ENCODE peak calls at places on chromosomes 11 and 22, in four cellular contexts. One of them, this sample, is unnamed.

GRCh38 chr11:93517611-93518010 is 25.6 kb downstream of the SMCO4 start:
- DNase-seq in neuronal stem cell: no peak
- DNase-seq in neural progenitor cell: no peak
- DNase-seq in osteoblast: no peak
- DNase-seq in this sample: no peak

GRCh38 chr11:73342633-73343032 is 33.6 kb upstream of the RELT start:
- DNase-seq in neuronal stem cell: no peak
- DNase-seq in neural progenitor cell: peak
- DNase-seq in osteoblast: peak
- DNase-seq in this sample: no peak

GRCh38 chr11:127677813-127678212 is 677.2 kb upstream of the KIRREL3 start:
- DNase-seq in neuronal stem cell: no peak
- DNase-seq in neural progenitor cell: peak
- DNase-seq in osteoblast: no peak
- DNase-seq in this sample: no peak

GRCh38 chr22:18104566-18104965 is 6.0 kb upstream of the TUBA8 start:
- DNase-seq in neuronal stem cell: no peak
- DNase-seq in neural progenitor cell: no peak
- DNase-seq in osteoblast: peak
- DNase-seq in this sample: no peak

GRCh38 chr11:8690374-8691342 is 8.1 kb downstream of the RPL27A start:
- DNase-seq in neuronal stem cell: no peak
- DNase-seq in neural progenitor cell: no peak
- DNase-seq in osteoblast: peak
- DNase-seq in this sample: no peak

GRCh38 chr22:29938285-29938693 is 55.3 kb downstream of the MTMR3 start:
- DNase-seq in neuronal stem cell: no peak
- DNase-seq in neural progenitor cell: no peak
- DNase-seq in osteoblast: peak
- DNase-seq in this sample: no peak

GRCh38 chr11:130527648-130528300 is 79.3 kb downstream of the ADAMTS15 start:
- DNase-seq in neuronal stem cell: no peak
- DNase-seq in neural progenitor cell: no peak
- DNase-seq in osteoblast: no peak
- DNase-seq in this sample: no peak

GRCh38 chr11:76768091-76769047 is 14.8 kb upstream of the TSKU start:
- DNase-seq in neuronal stem cell: no peak
- DNase-seq in neural progenitor cell: no peak
- DNase-seq in osteoblast: no peak
- DNase-seq in this sample: peak

GRCh38 chr11:2912038-2912410 is 17.2 kb downstream of the PHLDA2 start:
- DNase-seq in neuronal stem cell: no peak
- DNase-seq in neural progenitor cell: no peak
- DNase-seq in osteoblast: no peak
- DNase-seq in this sample: no peak

GRCh38 chr11:2910401-2910955 is 18.7 kb downstream of the PHLDA2 start:
- DNase-seq in neuronal stem cell: no peak
- DNase-seq in neural progenitor cell: no peak
- DNase-seq in osteoblast: no peak
- DNase-seq in this sample: no peak

GRCh38 chr11:2913029-2913431 is 16.2 kb downstream of the PHLDA2 start:
- DNase-seq in neuronal stem cell: no peak
- DNase-seq in neural progenitor cell: no peak
- DNase-seq in osteoblast: peak
- DNase-seq in this sample: no peak

GRCh38 chr11:2912498-2912897 is 16.7 kb downstream of the PHLDA2 start:
- DNase-seq in neuronal stem cell: no peak
- DNase-seq in neural progenitor cell: no peak
- DNase-seq in osteoblast: peak
- DNase-seq in this sample: no peak

DNA sequence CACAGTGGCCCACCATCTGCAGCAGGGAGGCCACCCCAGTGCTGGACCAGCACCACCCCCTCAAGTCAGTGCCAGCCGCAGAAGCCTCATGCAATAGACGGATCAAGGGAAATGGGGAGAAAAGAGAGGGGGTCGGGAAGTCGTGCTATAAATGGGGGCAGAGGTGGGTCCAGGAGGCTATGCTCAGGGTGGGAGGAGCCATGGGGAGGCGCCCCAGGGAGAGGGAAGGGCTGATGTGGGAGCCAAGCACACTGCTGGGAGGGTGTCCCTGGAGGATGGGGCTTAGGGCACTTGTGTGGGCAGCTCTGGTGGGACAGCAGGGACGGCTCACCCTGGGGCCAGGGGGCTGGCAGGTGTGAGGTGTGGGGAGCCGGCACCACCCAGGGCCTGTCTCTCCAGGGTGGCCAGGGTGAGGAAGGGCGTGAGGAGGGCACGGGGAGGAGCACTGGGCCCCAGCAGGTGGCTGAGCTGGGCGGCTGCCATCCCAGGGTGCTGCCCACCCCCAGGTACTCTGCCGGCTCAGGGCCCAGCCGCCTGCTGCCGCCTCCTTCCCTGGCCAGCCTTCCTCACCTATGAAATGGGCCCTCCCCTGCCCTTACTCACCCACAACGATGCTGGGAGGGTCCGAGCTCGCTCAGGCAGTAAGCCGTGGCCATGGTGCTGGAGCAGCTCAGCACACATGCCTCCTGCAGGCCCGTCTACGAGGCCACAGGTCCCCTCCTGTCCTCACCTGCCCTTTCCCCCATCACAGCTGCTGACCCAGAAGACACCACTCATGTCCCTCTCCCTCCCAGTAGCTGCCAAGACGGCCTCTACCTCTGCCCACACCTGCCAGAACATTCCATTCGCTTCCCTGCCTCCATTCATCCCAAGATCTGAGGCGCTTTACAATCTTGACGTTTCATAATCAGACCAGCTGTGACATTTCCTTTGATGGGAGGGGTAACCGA is 17.9 kb downstream of the PHLDA2 start:
- DNase-seq in neuronal stem cell: no peak
- DNase-seq in neural progenitor cell: no peak
- DNase-seq in osteoblast: no peak
- DNase-seq in this sample: no peak
- H2AFZ ChIP-seq in neuronal stem cell: no peak
- H2AFZ ChIP-seq in neural progenitor cell: no peak
- H2AFZ ChIP-seq in osteoblast: no peak
- H2AFZ ChIP-seq in this sample: no peak

GRCh38 chr11:804599-804964 is 449 bp downstream of the PIDD1 start:
- DNase-seq in neuronal stem cell: no peak
- DNase-seq in neural progenitor cell: no peak
- DNase-seq in osteoblast: no peak
- DNase-seq in this sample: no peak
- H2AFZ ChIP-seq in neuronal stem cell: peak
- H2AFZ ChIP-seq in neural progenitor cell: peak
- H2AFZ ChIP-seq in osteoblast: peak
- H2AFZ ChIP-seq in this sample: peak

GRCh38 chr11:13126430-13126829 is 117.3 kb downstream of the RASSF10 start:
- DNase-seq in neuronal stem cell: no peak
- DNase-seq in neural progenitor cell: no peak
- DNase-seq in osteoblast: peak
- DNase-seq in this sample: no peak
- H2AFZ ChIP-seq in neuronal stem cell: peak
- H2AFZ ChIP-seq in neural progenitor cell: peak
- H2AFZ ChIP-seq in osteoblast: peak
- H2AFZ ChIP-seq in this sample: no peak

GRCh38 chr11:5808500-5809121 is at the start of gene OR52N2:
- DNase-seq in neuronal stem cell: peak
- DNase-seq in neural progenitor cell: peak
- DNase-seq in osteoblast: peak
- DNase-seq in this sample: peak
- H2AFZ ChIP-seq in neuronal stem cell: peak
- H2AFZ ChIP-seq in neural progenitor cell: peak
- H2AFZ ChIP-seq in osteoblast: peak
- H2AFZ ChIP-seq in this sample: peak

GRCh38 chr11:86576946-86577624 is 95.3 kb downstream of the ME3 start:
- DNase-seq in neuronal stem cell: no peak
- DNase-seq in neural progenitor cell: no peak
- DNase-seq in osteoblast: no peak
- DNase-seq in this sample: no peak

GRCh38 chr11:86578727-86579405 is 93.5 kb downstream of the ME3 start:
- DNase-seq in neuronal stem cell: no peak
- DNase-seq in neural progenitor cell: no peak
- DNase-seq in osteoblast: no peak
- DNase-seq in this sample: no peak

GRCh38 chr11:86577663-86578636 is 94.5 kb downstream of the ME3 start:
- DNase-seq in neuronal stem cell: no peak
- DNase-seq in neural progenitor cell: no peak
- DNase-seq in osteoblast: peak
- DNase-seq in this sample: no peak

GRCh38 chr11:86580535-86580934 is 91.9 kb downstream of the ME3 start:
- DNase-seq in neuronal stem cell: no peak
- DNase-seq in neural progenitor cell: no peak
- DNase-seq in osteoblast: no peak
- DNase-seq in this sample: no peak

GRCh38 chr11:86579406-86579731 is 93.0 kb downstream of the ME3 start:
- DNase-seq in neuronal stem cell: no peak
- DNase-seq in neural progenitor cell: no peak
- DNase-seq in osteoblast: no peak
- DNase-seq in this sample: no peak
- H2AFZ ChIP-seq in neuronal stem cell: peak
- H2AFZ ChIP-seq in neural progenitor cell: no peak
- H2AFZ ChIP-seq in osteoblast: no peak
- H2AFZ ChIP-seq in this sample: no peak

GRCh38 chr22:40396882-40397281 is 26.5 kb downstream of the SGSM3 start:
- DNase-seq in neuronal stem cell: peak
- DNase-seq in neural progenitor cell: peak
- DNase-seq in osteoblast: peak
- DNase-seq in this sample: no peak
- H2AFZ ChIP-seq in neuronal stem cell: no peak
- H2AFZ ChIP-seq in neural progenitor cell: no peak
- H2AFZ ChIP-seq in osteoblast: no peak
- H2AFZ ChIP-seq in this sample: no peak

GRCh38 chr11:70338594-70338993 is 59.7 kb upstream of the CTTN start:
- DNase-seq in neuronal stem cell: no peak
- DNase-seq in neural progenitor cell: no peak
- DNase-seq in osteoblast: no peak
- DNase-seq in this sample: no peak

GRCh38 chr11:70335511-70335910 is 62.8 kb upstream of the CTTN start:
- DNase-seq in neuronal stem cell: no peak
- DNase-seq in neural progenitor cell: no peak
- DNase-seq in osteoblast: no peak
- DNase-seq in this sample: no peak

GRCh38 chr11:70341881-70342429 is 56.4 kb upstream of the CTTN start:
- DNase-seq in neuronal stem cell: no peak
- DNase-seq in neural progenitor cell: no peak
- DNase-seq in osteoblast: no peak
- DNase-seq in this sample: no peak

GRCh38 chr11:70343631-70344030 is 54.7 kb upstream of the CTTN start:
- DNase-seq in neuronal stem cell: no peak
- DNase-seq in neural progenitor cell: no peak
- DNase-seq in osteoblast: no peak
- DNase-seq in this sample: no peak

GRCh38 chr11:70339066-70339465 is 59.3 kb upstream of the CTTN start:
- DNase-seq in neuronal stem cell: no peak
- DNase-seq in neural progenitor cell: no peak
- DNase-seq in osteoblast: no peak
- DNase-seq in this sample: no peak
- H2AFZ ChIP-seq in neuronal stem cell: no peak
- H2AFZ ChIP-seq in neural progenitor cell: no peak
- H2AFZ ChIP-seq in osteoblast: no peak
- H2AFZ ChIP-seq in this sample: no peak

GRCh38 chr11:34514597-34514996 is 1.0 kb upstream of the ELF5 start:
- DNase-seq in neuronal stem cell: no peak
- DNase-seq in neural progenitor cell: no peak
- DNase-seq in osteoblast: no peak
- DNase-seq in this sample: no peak
- H2AFZ ChIP-seq in neuronal stem cell: no peak
- H2AFZ ChIP-seq in neural progenitor cell: peak
- H2AFZ ChIP-seq in osteoblast: peak
- H2AFZ ChIP-seq in this sample: no peak

GRCh38 chr11:62545437-62546243 is 966 bp downstream of the AHNAK start:
- DNase-seq in neuronal stem cell: peak
- DNase-seq in neural progenitor cell: peak
- DNase-seq in osteoblast: peak
- DNase-seq in this sample: no peak

GRCh38 chr11:62546244-62546936 is at the start of gene AHNAK:
- DNase-seq in neuronal stem cell: peak
- DNase-seq in neural progenitor cell: peak
- DNase-seq in osteoblast: peak
- DNase-seq in this sample: peak

GRCh38 chr11:62548545-62549335 is 2.1 kb upstream of the AHNAK start:
- DNase-seq in neuronal stem cell: no peak
- DNase-seq in neural progenitor cell: no peak
- DNase-seq in osteoblast: peak
- DNase-seq in this sample: no peak

GRCh38 chr11:62546937-62547625 is 475 bp upstream of the AHNAK start:
- DNase-seq in neuronal stem cell: no peak
- DNase-seq in neural progenitor cell: peak
- DNase-seq in osteoblast: peak
- DNase-seq in this sample: no peak

DNA sequence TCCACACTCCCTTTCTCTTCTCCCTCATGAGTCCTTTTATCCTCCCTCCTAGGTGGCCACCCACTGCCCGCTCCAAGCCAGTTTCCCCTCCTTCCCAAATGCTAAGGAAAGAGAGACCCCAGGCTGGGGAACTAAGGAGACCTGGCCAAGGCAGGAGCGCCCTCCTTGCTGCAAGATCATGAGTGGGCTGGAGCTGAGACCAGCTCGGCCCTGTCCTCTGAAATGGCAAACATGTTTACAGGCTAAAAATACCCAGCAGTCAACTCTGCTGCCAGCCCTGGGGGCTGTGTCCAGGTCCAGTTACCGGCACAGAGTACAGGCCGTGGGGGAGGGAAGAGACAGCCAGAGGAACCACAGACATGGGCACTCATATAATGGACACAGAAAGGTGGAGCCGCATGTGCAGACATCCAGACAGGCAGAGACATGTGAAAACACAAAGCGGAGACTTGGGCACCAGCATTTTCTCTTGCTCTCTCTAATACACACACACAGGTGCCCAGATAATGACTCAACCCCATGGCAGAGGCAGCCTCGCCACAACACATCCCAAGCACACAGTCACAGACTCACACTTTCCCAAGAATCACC is 1.2 kb upstream of the AHNAK start:
- DNase-seq in neuronal stem cell: no peak
- DNase-seq in neural progenitor cell: peak
- DNase-seq in osteoblast: peak
- DNase-seq in this sample: no peak
- H2AFZ ChIP-seq in neuronal stem cell: peak
- H2AFZ ChIP-seq in neural progenitor cell: peak
- H2AFZ ChIP-seq in osteoblast: peak
- H2AFZ ChIP-seq in this sample: no peak